ENCODE peak calls at places on chromosome 9, in six cellular contexts. Z is A549, P is NB4, G is GM12878, F is HepG2, B is K562. V is an unnamed sample.

GRCh38 chr9:123335227-123335985 is 20.6 kb upstream of the CRB2 start:
- DNase-seq in Z (no peak), G (no peak), F (no peak), P (no peak), B (no peak), V (peak; percentile 14)

GRCh38 chr9:124496075-124496893 is 10.9 kb downstream of the NR5A1 start:
- DNase-seq in B (no peak), G (no peak), F (no peak), Z (no peak), P (no peak), V (no peak)

GRCh38 chr9:105264380-105264779 is 19.9 kb downstream of the SLC44A1 start:
- DNase-seq in G (no peak), Z (no peak), F (no peak), B (no peak), P (peak; percentile 62), V (no peak)

GRCh38 chr9:71984388-71985069 is 73.1 kb downstream of the C9orf85 start:
- DNase-seq in B (no peak), P (no peak), Z (no peak), G (no peak), F (no peak), V (no peak)

GRCh38 chr9:35691325-35691631 is 1.6 kb upstream of the TPM2 start:
- DNase-seq in Z (peak; percentile 41), P (no peak), G (no peak), F (no peak), B (no peak), V (no peak)

GRCh38 chr9:99680191-99680590 is 141.5 kb upstream of the NR4A3 start:
- DNase-seq in Z (no peak), G (no peak), B (no peak), F (no peak), P (no peak), V (peak; percentile 6)

GRCh38 chr9:131545786-131546335 is 538 bp downstream of the PRRT1B start:
- DNase-seq in P (no peak), F (no peak), Z (peak; percentile 46), B (no peak), G (no peak), V (no peak)

GRCh38 chr9:14180077-14180941 is 133.6 kb downstream of the NFIB start:
- DNase-seq in G (no peak), F (no peak), B (no peak), Z (no peak), P (no peak), V (no peak)

GRCh38 chr9:109499631-109500120 is 1.6 kb upstream of the PTPN3 start:
- DNase-seq in G (no peak), B (no peak), P (no peak), F (peak; percentile 45), Z (peak; percentile 69), V (no peak)

GRCh38 chr9:92632641-92633040 is 37.3 kb downstream of the IPPK start:
- DNase-seq in Z (no peak), B (no peak), G (no peak), F (no peak), P (no peak), V (no peak)

GRCh38 chr9:98808411-98808815 is 943 bp downstream of the GALNT12 start:
- DNase-seq in B (peak; percentile 64), Z (no peak), G (no peak), P (peak; percentile 37), F (no peak), V (no peak)

GRCh38 chr9:87276327-87276841 is 221.3 kb upstream of the DAPK1 start:
- DNase-seq in Z (no peak), P (no peak), B (no peak), F (no peak), G (peak; percentile 43), V (no peak)

DNA sequence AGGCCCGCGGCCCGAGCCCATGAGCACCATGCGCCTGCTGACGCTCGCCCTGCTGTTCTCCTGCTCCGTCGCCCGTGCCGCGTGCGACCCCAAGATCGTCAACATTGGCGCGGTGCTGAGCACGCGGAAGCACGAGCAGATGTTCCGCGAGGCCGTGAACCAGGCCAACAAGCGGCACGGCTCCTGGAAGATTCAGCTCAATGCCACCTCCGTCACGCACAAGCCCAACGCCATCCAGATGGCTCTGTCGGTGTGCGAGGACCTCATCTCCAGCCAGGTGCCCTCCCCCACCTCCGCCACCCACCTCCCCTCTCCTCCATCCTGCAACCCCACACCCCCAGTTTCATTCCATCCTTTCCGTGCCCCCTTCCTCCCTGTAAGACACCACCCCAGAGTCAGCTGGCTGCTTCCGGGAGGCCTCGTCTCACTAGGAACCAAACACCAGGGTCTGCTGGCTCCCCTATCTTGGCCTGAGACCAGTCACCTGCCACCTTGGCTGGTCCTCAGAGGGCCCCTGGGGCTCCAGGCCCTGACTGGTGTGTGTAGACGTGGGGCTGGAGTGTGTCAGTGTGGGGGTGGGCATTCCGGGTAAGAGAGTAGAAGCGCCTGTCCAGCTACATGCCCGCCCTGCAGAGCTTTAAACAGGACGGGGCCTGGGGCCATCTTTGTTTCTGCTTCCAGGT is 655 bp downstream of the GRIN1 start:
- DNase-seq in P (no peak), G (no peak), Z (no peak), B (no peak), F (no peak), V (no peak)
- TF ChIP-seq MYC in P (no peak), G (no peak), Z (no peak), B (no peak), F (no peak), V (no peak)

GRCh38 chr9:129608561-129609481 is 12.1 kb downstream of the C9orf50 start:
- DNase-seq in B (no peak), P (no peak), F (no peak), Z (peak; percentile 41), G (no peak), V (no peak)
- TF ChIP-seq MYC in B (no peak), P (no peak), F (no peak), Z (no peak), G (no peak), V (no peak)

DNA sequence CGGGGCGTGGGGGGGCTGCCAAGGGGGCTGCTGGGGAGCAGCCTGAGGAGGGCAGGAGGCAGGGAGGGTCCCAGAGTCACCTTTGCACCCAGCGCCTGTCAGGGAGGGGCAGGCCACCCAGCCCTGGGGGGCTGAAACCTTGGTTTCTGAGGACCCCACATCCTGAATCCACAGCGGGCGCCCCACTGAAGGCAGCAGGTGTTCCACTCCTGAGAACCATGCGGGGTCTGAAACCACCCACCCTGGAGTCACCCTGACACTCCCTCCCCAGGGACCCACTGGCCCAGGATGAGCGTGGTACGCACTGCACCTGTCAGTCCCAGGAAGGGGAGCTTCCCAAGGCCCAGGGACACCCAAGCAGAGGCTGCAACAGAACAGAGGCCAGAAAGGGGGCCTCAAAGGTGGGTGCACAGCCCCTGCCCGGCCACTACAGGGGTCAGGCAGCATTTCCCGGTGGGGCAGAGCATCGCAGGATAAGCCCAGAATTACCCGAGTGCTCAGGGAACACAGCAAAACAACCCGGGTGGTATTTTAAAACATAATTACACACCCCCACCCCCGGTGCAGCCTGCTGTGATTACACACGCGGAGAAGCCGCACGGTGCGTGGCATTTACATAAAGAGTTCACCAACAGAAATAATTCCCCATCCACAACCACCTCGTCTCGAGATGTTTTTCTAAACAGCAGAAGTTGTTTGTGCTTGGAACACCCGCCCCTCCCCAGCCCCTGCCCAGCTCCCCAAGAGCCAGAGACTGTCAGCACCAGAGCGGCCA is 57.3 kb upstream of the UBAC1 start:
- DNase-seq in F (no peak), Z (no peak), G (no peak), B (no peak), P (no peak), V (no peak)
- TF ChIP-seq MYC in F (no peak), Z (no peak), G (no peak), B (no peak), P (no peak), V (no peak)

DNA sequence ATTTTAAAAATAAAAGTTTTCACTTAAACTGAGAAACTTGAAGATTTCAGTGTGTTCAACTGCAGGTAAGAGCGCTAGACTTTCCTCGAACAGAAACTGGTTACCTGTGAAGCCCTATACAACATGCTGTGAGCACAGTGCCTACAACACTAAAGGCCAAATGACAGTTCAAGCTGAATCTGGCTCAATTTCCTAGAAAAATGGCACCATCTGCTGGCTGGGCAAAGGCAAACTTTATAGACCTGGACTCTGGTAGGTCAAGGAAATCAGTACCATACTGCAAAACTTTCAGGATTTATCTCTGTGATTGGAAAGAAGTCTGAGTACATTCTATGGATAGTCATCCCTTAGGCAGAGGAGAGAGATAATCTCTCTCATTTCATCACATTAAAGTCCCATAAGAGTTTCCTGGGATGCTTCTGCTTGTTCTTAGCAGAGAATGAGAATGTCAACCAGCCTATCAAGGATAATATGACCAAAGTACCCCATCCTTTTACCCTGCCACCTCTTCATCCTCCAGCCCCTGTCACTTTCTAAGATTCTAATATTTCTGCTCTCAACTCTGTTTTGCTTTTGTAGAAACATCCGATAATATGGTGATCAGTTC is 31.8 kb upstream of the FOXB2 start:
- DNase-seq in B (peak; percentile 10), P (peak; percentile 61), Z (peak; percentile 38), G (peak; percentile 5), F (peak; percentile 21), V (peak; percentile 15)
- TF ChIP-seq MYC in B (no peak), P (no peak), Z (no peak), G (no peak), F (no peak), V (no peak)

DNA sequence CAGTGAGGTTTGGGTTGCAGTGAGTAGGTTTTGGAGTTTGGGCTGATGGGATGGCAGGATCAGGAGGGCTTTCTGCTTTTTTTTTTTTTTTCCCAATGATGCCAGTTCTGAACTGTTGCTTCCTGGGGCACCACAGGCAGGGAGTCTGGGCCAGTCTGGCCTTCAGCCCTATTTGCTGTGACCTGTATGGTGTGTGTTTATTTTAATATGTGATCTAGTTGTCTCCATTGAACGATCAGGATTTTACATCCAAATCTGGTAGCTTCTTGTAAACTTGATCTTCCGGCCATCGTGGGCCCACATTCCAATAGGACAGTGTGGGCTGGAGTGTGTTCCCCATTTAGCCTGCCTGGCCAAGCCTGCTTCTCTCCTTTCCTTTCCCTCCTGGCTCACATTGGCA is 25.8 kb upstream of the DAB2IP start:
- DNase-seq in B (no peak), F (no peak), G (no peak), Z (no peak), P (no peak), V (no peak)
- TF ChIP-seq MYC in B (no peak), F (no peak), G (no peak), Z (no peak), P (no peak), V (no peak)

DNA sequence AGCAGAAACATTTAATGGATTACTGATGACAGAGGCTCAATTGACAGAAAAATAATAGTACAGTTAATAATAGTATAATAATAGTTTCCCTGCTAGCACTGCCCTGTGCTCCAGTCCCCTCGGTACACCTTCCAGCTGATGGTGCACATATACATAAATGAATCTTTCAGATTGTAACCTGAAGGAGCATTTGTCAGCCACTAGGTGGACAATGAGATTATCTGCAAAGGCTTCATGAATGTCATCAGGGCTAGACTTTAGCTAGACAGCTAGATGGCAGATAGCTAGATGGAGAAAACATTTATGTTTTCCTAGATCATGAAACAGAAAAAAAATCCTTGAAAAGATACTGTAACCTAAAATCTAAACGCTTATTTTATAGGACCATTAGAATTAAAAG is 304.4 kb upstream of the SMC2 start:
- DNase-seq in B (peak; percentile 4), F (peak; percentile 16), Z (no peak), P (peak; percentile 26), G (no peak), V (no peak)
- TF ChIP-seq MYC in B (no peak), F (no peak), Z (no peak), P (no peak), G (no peak), V (no peak)